ENCODE peak calls at places on chromosomes 1 and 21, in five cellular contexts. F, Q, D, W and Z are unnamed samples. For H3K36me3, the result is how much of the 10 kb centered on the place peaks cover.

GRCh38 chr1:157403203-157403602 is 149.1 kb downstream of the FCRL5 start:
- DNase-seq in F (peak), Q (peak), D (peak), W (no peak), Z (no peak)

GRCh38 chr1:17553970-17554369 is 14.5 kb downstream of the ARHGEF10L start:
- DNase-seq in F (no peak), Q (no peak), D (no peak), W (no peak), Z (no peak)

GRCh38 chr1:67760030-67760821 is 73.0 kb downstream of the GNG12 start:
- DNase-seq in F (peak), Q (peak), D (peak), W (peak), Z (no peak)

GRCh38 chr1:236396665-236397043 is 2.6 kb downstream of the EDARADD start:
- DNase-seq in F (no peak), Q (no peak), D (no peak), W (no peak), Z (no peak)

GRCh38 chr21:45359451-45360217 is 45.3 kb upstream of the COL18A1 start:
- DNase-seq in F (no peak), Q (no peak), D (no peak), W (no peak), Z (no peak)

GRCh38 chr1:185626344-185626743 is 107.8 kb upstream of the HMCN1 start:
- DNase-seq in F (no peak), Q (no peak), D (no peak), W (no peak), Z (no peak)

GRCh38 chr1:104648269-104648691 is 898.6 kb downstream of the AMY1C start:
- DNase-seq in F (peak), Q (no peak), D (no peak), W (no peak), Z (no peak)

GRCh38 chr1:157006676-157007075 is 38.9 kb downstream of the ARHGEF11 start:
- DNase-seq in F (no peak), Q (no peak), D (no peak), W (no peak), Z (no peak)

GRCh38 chr1:156262461-156263287 is 14.8 kb upstream of the PAQR6 start:
- DNase-seq in F (no peak), Q (no peak), D (no peak), W (no peak), Z (no peak)

GRCh38 chr1:151711044-151711800 is 5.4 kb downstream of the CELF3 start:
- DNase-seq in F (no peak), Q (no peak), D (no peak), W (no peak), Z (no peak)

GRCh38 chr21:45536301-45537081 is 5.7 kb downstream of the SLC19A1 start:
- DNase-seq in F (no peak), Q (no peak), D (no peak), W (no peak), Z (no peak)

GRCh38 chr1:247367786-247368342 is 36.2 kb upstream of the ZNF496 start:
- DNase-seq in F (no peak), Q (no peak), D (no peak), W (peak), Z (no peak)

GRCh38 chr1:213244664-213245091 is 193.6 kb downstream of the RPS6KC1 start:
- DNase-seq in F (peak), Q (peak), D (peak), W (no peak), Z (no peak)

GRCh38 chr1:36144413-36144812 is 4.9 kb downstream of the TRAPPC3 start:
- DNase-seq in F (no peak), Q (no peak), D (no peak), W (no peak), Z (no peak)

GRCh38 chr1:13723810-13724209 is 23.8 kb downstream of the PRDM2 start:
- DNase-seq in F (peak), Q (no peak), D (peak), W (no peak), Z (no peak)

GRCh38 chr1:218374401-218374848 is 29.3 kb downstream of the TGFB2 start:
- DNase-seq in F (no peak), Q (no peak), D (no peak), W (no peak), Z (no peak)

GRCh38 chr21:45382698-45383000 is 22.3 kb upstream of the COL18A1 start:
- DNase-seq in F (no peak), Q (no peak), D (no peak), W (peak), Z (no peak)

GRCh38 chr1:177969825-177970371 is at the start of gene SEC16B:
- DNase-seq in F (peak), Q (peak), D (peak), W (no peak), Z (no peak)

GRCh38 chr1:187001198-187001904 is 172.6 kb downstream of the PLA2G4A start:
- DNase-seq in F (no peak), Q (no peak), D (no peak), W (no peak), Z (no peak)

GRCh38 chr1:34684246-34684645 is 70.6 kb upstream of the GJB5 start:
- DNase-seq in F (peak), Q (no peak), D (no peak), W (no peak), Z (no peak)

GRCh38 chr1:159953866-159954515 is at the start of gene SLAMF9:
- DNase-seq in F (no peak), Q (no peak), D (no peak), W (no peak), Z (no peak)

GRCh38 chr1:9827558-9828185 is 3.9 kb upstream of the CLSTN1 start:
- DNase-seq in F (peak), Q (no peak), D (no peak), W (no peak), Z (peak)

GRCh38 chr1:36106269-36106668 is 17.6 kb downstream of the ADPRS start:
- DNase-seq in F (no peak), Q (no peak), D (no peak), W (no peak), Z (no peak)

GRCh38 chr1:196723325-196724185 is 51.1 kb upstream of the CFHR3 start:
- DNase-seq in F (peak), Q (peak), D (peak), W (no peak), Z (no peak)

GRCh38 chr1:194710671-194711070 is 1524.3 kb upstream of the B3GALT2 start:
- DNase-seq in F (no peak), Q (no peak), D (no peak), W (peak), Z (no peak)

GRCh38 chr1:71196685-71197084 is 115.8 kb upstream of the ZRANB2 start:
- DNase-seq in F (peak), Q (peak), D (no peak), W (no peak), Z (no peak)

GRCh38 chr1:156714830-156715229 is 9.4 kb upstream of the CRABP2 start:
- DNase-seq in F (no peak), Q (no peak), D (no peak), W (no peak), Z (no peak)

GRCh38 chr1:32695098-32695904 is 7.3 kb downstream of the SYNC start:
- DNase-seq in F (no peak), Q (no peak), D (peak), W (peak), Z (no peak)

GRCh38 chr1:180627411-180627810 is 4.4 kb upstream of the XPR1 start:
- DNase-seq in F (no peak), Q (no peak), D (no peak), W (no peak), Z (no peak)

GRCh38 chr1:203126866-203127671 is 457 bp upstream of the ADORA1 start:
- DNase-seq in F (no peak), Q (no peak), D (no peak), W (no peak), Z (no peak)

GRCh38 chr1:23108918-23109533 is 59.6 kb downstream of the LUZP1 start:
- DNase-seq in F (no peak), Q (no peak), D (no peak), W (no peak), Z (no peak)

DNA sequence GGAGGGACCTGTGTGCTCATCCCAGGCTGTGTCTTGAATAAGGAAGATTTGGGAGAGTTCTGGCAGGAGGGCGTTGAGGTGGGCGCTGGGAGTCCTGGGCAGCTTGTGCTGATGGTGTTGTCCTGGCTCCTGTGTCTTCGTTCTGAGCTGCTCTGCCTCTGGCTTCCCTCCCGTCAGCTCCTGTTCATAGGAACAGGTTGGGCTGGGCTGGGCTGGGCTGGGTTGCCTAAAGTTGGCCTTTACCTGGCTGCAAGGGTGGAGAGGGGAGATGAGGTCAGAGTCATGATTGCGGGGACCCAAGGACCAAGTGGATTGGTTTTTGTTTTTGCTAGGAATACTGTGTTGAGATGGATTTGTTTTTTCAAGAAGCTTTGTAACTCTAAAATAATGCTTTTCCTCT is 9.1 kb downstream of the NECAP2 start:
- DNase-seq in F (no peak), Q (no peak), D (no peak), W (no peak), Z (no peak)
- H3K36me3 ChIP-seq in F (under half), Q (under half), D (under half), W (half or more), Z (half or more)

DNA sequence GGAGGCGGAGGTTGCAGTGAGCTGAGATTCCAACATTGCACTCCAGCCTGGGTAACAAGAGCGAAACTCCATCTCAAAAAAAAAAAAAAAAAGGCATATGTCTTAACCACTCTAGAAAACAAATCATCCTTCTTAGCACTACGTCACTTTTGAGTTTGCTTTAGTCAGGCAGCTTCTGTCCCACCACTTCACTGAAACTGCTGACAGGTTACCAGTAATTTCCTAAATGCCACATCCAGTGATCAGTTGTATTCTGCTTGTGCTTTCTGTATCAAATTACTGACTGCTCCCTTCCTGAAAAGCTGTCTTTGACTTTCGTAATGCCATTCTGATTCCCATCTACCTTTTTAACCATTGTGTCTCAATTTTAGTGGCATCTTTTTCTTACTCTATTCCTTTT is 21.7 kb downstream of the RCOR3 start:
- DNase-seq in F (no peak), Q (peak), D (no peak), W (no peak), Z (no peak)
- H3K36me3 ChIP-seq in F (under half), Q (under half), D (under half), W (half or more), Z (under half)

GRCh38 chr1:21245688-21246229 is 44.5 kb downstream of the ECE1 start:
- DNase-seq in F (no peak), Q (no peak), D (no peak), W (no peak), Z (no peak)
- H3K36me3 ChIP-seq in F (under half), Q (under half), D (under half), W (half or more), Z (half or more)

GRCh38 chr1:214318956-214319355 is 38.0 kb downstream of the SMYD2 start:
- DNase-seq in F (peak), Q (no peak), D (no peak), W (no peak), Z (no peak)

GRCh38 chr1:214317734-214318133 is 36.8 kb downstream of the SMYD2 start:
- DNase-seq in F (peak), Q (no peak), D (no peak), W (no peak), Z (no peak)

GRCh38 chr1:214317300-214317699 is 36.3 kb downstream of the SMYD2 start:
- DNase-seq in F (peak), Q (no peak), D (no peak), W (no peak), Z (no peak)

GRCh38 chr1:214319930-214320329 is 39.0 kb downstream of the SMYD2 start:
- DNase-seq in F (no peak), Q (no peak), D (no peak), W (no peak), Z (no peak)

GRCh38 chr1:214318356-214318755 is 37.4 kb downstream of the SMYD2 start:
- DNase-seq in F (no peak), Q (no peak), D (no peak), W (no peak), Z (no peak)
- H3K36me3 ChIP-seq in F (under half), Q (under half), D (under half), W (under half), Z (under half)

GRCh38 chr1:11977625-11978024 is 2.6 kb upstream of the MFN2 start:
- DNase-seq in F (no peak), Q (no peak), D (no peak), W (no peak), Z (no peak)
- H3K36me3 ChIP-seq in F (under half), Q (under half), D (under half), W (under half), Z (under half)

GRCh38 chr1:169395956-169396355 is 28.0 kb downstream of the BLZF1 start:
- DNase-seq in F (no peak), Q (no peak), D (no peak), W (no peak), Z (no peak)

GRCh38 chr1:169387383-169387782 is 19.4 kb downstream of the BLZF1 start:
- DNase-seq in F (no peak), Q (no peak), D (no peak), W (no peak), Z (no peak)

GRCh38 chr1:169392406-169392805 is 24.4 kb downstream of the BLZF1 start:
- DNase-seq in F (no peak), Q (no peak), D (no peak), W (no peak), Z (no peak)

GRCh38 chr1:169390303-169390702 is 22.3 kb downstream of the BLZF1 start:
- DNase-seq in F (no peak), Q (no peak), D (no peak), W (no peak), Z (no peak)
- H3K36me3 ChIP-seq in F (under half), Q (under half), D (under half), W (half or more), Z (under half)